ENCODE peak calls at places on chromosome 12, in ten cellular contexts. X, T, I, L, P, R, K, Q, F and A are unnamed samples.

GRCh38 chr12:110246690-110247339 is 34.2 kb upstream of the ATP2A2 start:
- DNase-seq in X (no peak), T (no peak), I (no peak), L (no peak), P (no peak), R (no peak), K (no peak), Q (no peak), F (no peak), A (no peak)

GRCh38 chr12:104049278-104050257 is at the start of gene GLT8D2:
- DNase-seq in X (no peak), T (peak), I (peak), L (no peak), P (peak), R (peak), K (peak), Q (peak), F (peak), A (peak)

GRCh38 chr12:106601548-106601947 is 18.7 kb downstream of the RFX4 start:
- DNase-seq in X (no peak), T (no peak), I (no peak), L (no peak), P (no peak), R (no peak), K (no peak), Q (no peak), F (no peak), A (no peak)

GRCh38 chr12:6323340-6323994 is 13.0 kb downstream of the PLEKHG6 start:
- DNase-seq in X (no peak), T (peak), I (peak), L (peak), P (no peak), R (peak), K (peak), Q (peak), F (peak), A (peak)

GRCh38 chr12:118053071-118053985 is 7.7 kb downstream of the WSB2 start:
- DNase-seq in X (no peak), T (no peak), I (no peak), L (no peak), P (no peak), R (no peak), K (no peak), Q (peak), F (no peak), A (peak)

GRCh38 chr12:78864483-78865296 is at the start of gene SYT1:
- DNase-seq in X (no peak), T (peak), I (peak), L (no peak), P (peak), R (peak), K (peak), Q (peak), F (peak), A (peak)

GRCh38 chr12:22935090-22935489 is 310.1 kb downstream of the ETNK1 start:
- DNase-seq in X (no peak), T (no peak), I (no peak), L (no peak), P (no peak), R (peak), K (no peak), Q (no peak), F (no peak), A (no peak)

GRCh38 chr12:64611430-64612286 is 1.4 kb downstream of the RASSF3 start:
- DNase-seq in X (peak), T (peak), I (peak), L (peak), P (no peak), R (peak), K (peak), Q (peak), F (peak), A (peak)

GRCh38 chr12:18224745-18225144 is 36.6 kb upstream of the PIK3C2G start:
- DNase-seq in X (no peak), T (peak), I (peak), L (peak), P (peak), R (no peak), K (peak), Q (peak), F (no peak), A (peak)

GRCh38 chr12:38508246-38508645 is 191.7 kb downstream of the ALG10B start:
- DNase-seq in X (no peak), T (no peak), I (no peak), L (no peak), P (no peak), R (peak), K (no peak), Q (no peak), F (no peak), A (no peak)

GRCh38 chr12:76890407-76891143 is 11.8 kb upstream of the CSRP2 start:
- DNase-seq in X (no peak), T (no peak), I (no peak), L (no peak), P (no peak), R (no peak), K (no peak), Q (no peak), F (no peak), A (no peak)